ENCODE peak calls at places on chromosomes 12 and 14, in nine cellular contexts. G is CD8-positive, alpha-beta memory T cell; U is GM23338; V is tibial nerve; B is bronchial epithelial cell; R is heart left ventricle; O is PC-9; Y is stomach; I is upper lobe of right lung. P is an unnamed sample. For H3K36me3, the result is how much of the 10 kb centered on the place peaks cover.

GRCh38 chr14:30620178-30620577 is 1.9 kb upstream of the SCFD1 start:
- DNase-seq in G (no peak), U (no peak), V (no peak), B (peak), R (no peak), O (no peak), Y (no peak), I (no peak), P (no peak)

GRCh38 chr12:47889040-47889439 is 15.8 kb downstream of the VDR start:
- DNase-seq in G (no peak), U (no peak), V (no peak), B (no peak), R (no peak), O (no peak), Y (no peak), I (no peak), P (no peak)

GRCh38 chr12:131135311-131135785 is 181.6 kb downstream of the ADGRD1 start:
- DNase-seq in G (no peak), U (no peak), V (no peak), B (no peak), R (no peak), O (no peak), Y (no peak), I (no peak), P (no peak)

GRCh38 chr12:3289702-3290101 is 201.3 kb upstream of the PRMT8 start:
- DNase-seq in G (no peak), U (no peak), V (no peak), B (no peak), R (no peak), O (no peak), Y (no peak), I (no peak), P (no peak)

GRCh38 chr12:50257226-50258166 is 25.8 kb downstream of the LIMA1 start:
- DNase-seq in G (no peak), U (no peak), V (peak), B (peak), R (no peak), O (peak), Y (no peak), I (no peak), P (no peak)

GRCh38 chr12:64744422-64745258 is 14.6 kb downstream of the GNS start:
- DNase-seq in G (no peak), U (no peak), V (no peak), B (peak), R (no peak), O (no peak), Y (no peak), I (no peak), P (no peak)

GRCh38 chr12:123076604-123077297 is 74.1 kb downstream of the PITPNM2 start:
- DNase-seq in G (peak), U (no peak), V (no peak), B (peak), R (no peak), O (no peak), Y (no peak), I (peak), P (no peak)

GRCh38 chr14:63039800-63040380 is 5.4 kb downstream of the KCNH5 start:
- DNase-seq in G (no peak), U (peak), V (no peak), B (peak), R (no peak), O (peak), Y (no peak), I (no peak), P (no peak)

GRCh38 chr14:96929969-96930368 is 132.8 kb downstream of the VRK1 start:
- DNase-seq in G (no peak), U (no peak), V (no peak), B (no peak), R (peak), O (no peak), Y (no peak), I (no peak), P (no peak)

DNA sequence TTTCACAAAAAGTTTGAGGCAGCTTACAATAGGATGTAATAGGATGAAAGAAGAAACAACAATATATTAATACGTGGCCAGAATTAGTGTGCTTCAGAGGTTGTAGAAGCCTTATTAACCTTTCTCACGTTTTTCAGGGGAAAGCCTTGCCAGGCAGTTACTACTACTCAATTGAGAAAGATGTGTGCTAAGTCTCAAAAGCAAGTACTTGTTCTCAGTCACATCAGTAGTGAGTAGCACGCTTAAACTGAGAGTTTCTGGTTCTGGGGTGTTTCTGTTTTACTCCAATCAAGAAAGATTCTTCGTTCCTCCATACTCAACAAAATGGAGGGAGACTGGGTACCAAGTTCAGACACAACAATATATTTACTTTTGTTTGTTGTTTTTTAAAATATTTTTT is 38.7 kb downstream of the KLC1 start:
- DNase-seq in G (no peak), U (no peak), V (no peak), B (no peak), R (no peak), O (no peak), Y (no peak), I (no peak), P (no peak)
- H3K36me3 ChIP-seq in G (under half), U (half or more), V (under half), B (under half), R (under half), O (half or more), Y (half or more), I (half or more), P (under half)

DNA sequence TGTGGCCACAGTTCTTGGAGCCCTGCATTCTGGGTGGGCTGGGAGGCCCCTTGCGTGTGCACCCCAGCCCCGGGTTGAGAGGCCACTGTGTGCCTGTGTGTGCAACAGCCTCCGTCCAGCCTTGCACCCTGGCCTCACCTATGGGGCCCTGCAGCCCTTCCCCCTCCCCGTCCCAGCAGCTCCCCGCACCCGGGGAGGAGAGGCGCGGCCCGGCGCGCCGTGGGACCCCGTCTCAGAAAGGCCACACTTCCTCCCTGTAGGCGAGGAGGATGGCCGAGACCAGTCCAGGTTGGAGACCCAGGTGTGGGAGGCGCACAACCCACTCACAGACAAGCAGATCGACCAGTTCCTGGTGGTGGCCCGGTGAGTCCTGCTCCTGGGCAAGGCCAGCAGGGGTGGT is 16.6 kb upstream of the CRIP2 start:
- DNase-seq in G (no peak), U (no peak), V (no peak), B (no peak), R (no peak), O (no peak), Y (no peak), I (no peak), P (no peak)
- H3K36me3 ChIP-seq in G (under half), U (under half), V (under half), B (under half), R (under half), O (under half), Y (half or more), I (half or more), P (under half)

GRCh38 chr12:109459247-109459646 is 17.9 kb downstream of the KCTD10 start:
- DNase-seq in G (no peak), U (no peak), V (no peak), B (no peak), R (no peak), O (no peak), Y (no peak), I (no peak), P (no peak)
- H3K36me3 ChIP-seq in G (under half), U (under half), V (under half), B (under half), R (under half), O (under half), Y (half or more), I (half or more), P (under half)

GRCh38 chr12:127041985-127042625 is 1224.9 kb upstream of the TMEM132C start:
- DNase-seq in G (no peak), U (no peak), V (no peak), B (peak), R (no peak), O (no peak), Y (no peak), I (no peak), P (no peak)
- H3K36me3 ChIP-seq in G (under half), U (under half), V (under half), B (under half), R (under half), O (under half), Y (under half), I (under half), P (under half)

GRCh38 chr12:101759396-101760047 is 20.3 kb upstream of the SYCP3 start:
- DNase-seq in G (no peak), U (peak), V (no peak), B (peak), R (no peak), O (no peak), Y (no peak), I (no peak), P (no peak)
- H3K36me3 ChIP-seq in G (under half), U (under half), V (under half), B (under half), R (under half), O (under half), Y (half or more), I (half or more), P (under half)

P was measured in aorta.